ENCODE peak calls at places on chromosomes 5 and 9, in nine cellular contexts. One of them, this sample, is unnamed.

GRCh38 chr5:131545856-131546255 is 89.2 kb downstream of the RAPGEF6 start:
- DNase-seq in bronchial epithelial cell: peak; percentile 73
- DNase-seq in astrocyte of the spinal cord: peak; percentile 36
- DNase-seq in type B pancreatic cell: no peak
- DNase-seq in thyroid gland: no peak
- DNase-seq in ovary: no peak
- DNase-seq in tibial artery: no peak
- DNase-seq in PC-9: no peak
- DNase-seq in foreskin fibroblast: peak; percentile 79
- DNase-seq in this sample: no peak

GRCh38 chr5:59174248-59174844 is 591.5 kb downstream of the RAB3C start:
- DNase-seq in bronchial epithelial cell: peak; percentile 71
- DNase-seq in astrocyte of the spinal cord: peak; percentile 85
- DNase-seq in type B pancreatic cell: no peak
- DNase-seq in thyroid gland: peak; percentile 19
- DNase-seq in ovary: no peak
- DNase-seq in tibial artery: no peak
- DNase-seq in PC-9: peak; percentile 40
- DNase-seq in foreskin fibroblast: peak; percentile 84
- DNase-seq in this sample: peak; percentile 63

GRCh38 chr5:107134931-107135330 is 535.8 kb downstream of the EFNA5 start:
- DNase-seq in bronchial epithelial cell: peak; percentile 30
- DNase-seq in astrocyte of the spinal cord: no peak
- DNase-seq in type B pancreatic cell: no peak
- DNase-seq in thyroid gland: no peak
- DNase-seq in ovary: no peak
- DNase-seq in tibial artery: no peak
- DNase-seq in PC-9: no peak
- DNase-seq in foreskin fibroblast: peak; percentile 16
- DNase-seq in this sample: no peak

GRCh38 chr9:27765266-27765665 is 192.0 kb upstream of the C9orf72 start:
- DNase-seq in bronchial epithelial cell: peak; percentile 68
- DNase-seq in astrocyte of the spinal cord: peak; percentile 48
- DNase-seq in type B pancreatic cell: no peak
- DNase-seq in thyroid gland: no peak
- DNase-seq in ovary: no peak
- DNase-seq in tibial artery: no peak
- DNase-seq in PC-9: no peak
- DNase-seq in foreskin fibroblast: no peak
- DNase-seq in this sample: no peak

GRCh38 chr5:73214921-73215490 is 42.0 kb downstream of the TMEM174 start:
- DNase-seq in bronchial epithelial cell: no peak
- DNase-seq in astrocyte of the spinal cord: no peak
- DNase-seq in type B pancreatic cell: no peak
- DNase-seq in thyroid gland: no peak
- DNase-seq in ovary: no peak
- DNase-seq in tibial artery: no peak
- DNase-seq in PC-9: no peak
- DNase-seq in foreskin fibroblast: no peak
- DNase-seq in this sample: no peak

GRCh38 chr9:126722922-126723806 is 81.7 kb upstream of the ZBTB43 start:
- DNase-seq in bronchial epithelial cell: peak; percentile 27
- DNase-seq in astrocyte of the spinal cord: no peak
- DNase-seq in type B pancreatic cell: no peak
- DNase-seq in thyroid gland: peak; percentile 64
- DNase-seq in ovary: no peak
- DNase-seq in tibial artery: no peak
- DNase-seq in PC-9: no peak
- DNase-seq in foreskin fibroblast: peak; percentile 42
- DNase-seq in this sample: no peak

GRCh38 chr9:128892223-128892892 is 10.4 kb downstream of the LRRC8A start:
- DNase-seq in bronchial epithelial cell: peak; percentile 91
- DNase-seq in astrocyte of the spinal cord: peak; percentile 83
- DNase-seq in type B pancreatic cell: no peak
- DNase-seq in thyroid gland: peak; percentile 86
- DNase-seq in ovary: peak; percentile 94
- DNase-seq in tibial artery: peak; percentile 98
- DNase-seq in PC-9: peak; percentile 94
- DNase-seq in foreskin fibroblast: peak; percentile 99
- DNase-seq in this sample: no peak

GRCh38 chr5:54803381-54804025 is 181.9 kb downstream of the ESM1 start:
- DNase-seq in bronchial epithelial cell: no peak
- DNase-seq in astrocyte of the spinal cord: no peak
- DNase-seq in type B pancreatic cell: no peak
- DNase-seq in thyroid gland: no peak
- DNase-seq in ovary: no peak
- DNase-seq in tibial artery: no peak
- DNase-seq in PC-9: no peak
- DNase-seq in foreskin fibroblast: peak; percentile 44
- DNase-seq in this sample: no peak

GRCh38 chr9:19336166-19336565 is 43.9 kb downstream of the RPS6 start:
- DNase-seq in bronchial epithelial cell: no peak
- DNase-seq in astrocyte of the spinal cord: no peak
- DNase-seq in type B pancreatic cell: no peak
- DNase-seq in thyroid gland: no peak
- DNase-seq in ovary: no peak
- DNase-seq in tibial artery: no peak
- DNase-seq in PC-9: no peak
- DNase-seq in foreskin fibroblast: no peak
- DNase-seq in this sample: no peak

GRCh38 chr5:44652674-44653073 is 156.1 kb upstream of the MRPS30 start:
- DNase-seq in bronchial epithelial cell: no peak
- DNase-seq in astrocyte of the spinal cord: no peak
- DNase-seq in type B pancreatic cell: no peak
- DNase-seq in thyroid gland: no peak
- DNase-seq in ovary: no peak
- DNase-seq in tibial artery: no peak
- DNase-seq in PC-9: no peak
- DNase-seq in foreskin fibroblast: no peak
- DNase-seq in this sample: no peak

GRCh38 chr5:174139623-174140022 is 94.1 kb downstream of the NSG2 start:
- DNase-seq in bronchial epithelial cell: no peak
- DNase-seq in astrocyte of the spinal cord: no peak
- DNase-seq in type B pancreatic cell: no peak
- DNase-seq in thyroid gland: no peak
- DNase-seq in ovary: no peak
- DNase-seq in tibial artery: no peak
- DNase-seq in PC-9: no peak
- DNase-seq in foreskin fibroblast: no peak
- DNase-seq in this sample: no peak

GRCh38 chr5:109852371-109853160 is 162.8 kb downstream of the MAN2A1 start:
- DNase-seq in bronchial epithelial cell: no peak
- DNase-seq in astrocyte of the spinal cord: peak; percentile 66
- DNase-seq in type B pancreatic cell: no peak
- DNase-seq in thyroid gland: peak; percentile 83
- DNase-seq in ovary: no peak
- DNase-seq in tibial artery: no peak
- DNase-seq in PC-9: no peak
- DNase-seq in foreskin fibroblast: peak; percentile 40
- DNase-seq in this sample: no peak

GRCh38 chr9:33140406-33141360 is 26.5 kb downstream of the B4GALT1 start:
- DNase-seq in bronchial epithelial cell: no peak
- DNase-seq in astrocyte of the spinal cord: no peak
- DNase-seq in type B pancreatic cell: no peak
- DNase-seq in thyroid gland: no peak
- DNase-seq in ovary: no peak
- DNase-seq in tibial artery: peak; percentile 44
- DNase-seq in PC-9: no peak
- DNase-seq in foreskin fibroblast: no peak
- DNase-seq in this sample: no peak

GRCh38 chr9:93589688-93590087 is 13.3 kb downstream of the PHF2 start:
- DNase-seq in bronchial epithelial cell: no peak
- DNase-seq in astrocyte of the spinal cord: peak; percentile 26
- DNase-seq in type B pancreatic cell: no peak
- DNase-seq in thyroid gland: peak; percentile 60
- DNase-seq in ovary: no peak
- DNase-seq in tibial artery: peak; percentile 31
- DNase-seq in PC-9: no peak
- DNase-seq in foreskin fibroblast: peak; percentile 77
- DNase-seq in this sample: peak; percentile 31

GRCh38 chr5:28576022-28576421 is 1537.6 kb upstream of the CDH9 start:
- DNase-seq in bronchial epithelial cell: peak; percentile 21
- DNase-seq in astrocyte of the spinal cord: peak; percentile 16
- DNase-seq in type B pancreatic cell: no peak
- DNase-seq in thyroid gland: no peak
- DNase-seq in ovary: no peak
- DNase-seq in tibial artery: no peak
- DNase-seq in PC-9: no peak
- DNase-seq in foreskin fibroblast: no peak
- DNase-seq in this sample: no peak
- TF ChIP-seq CTCF in bronchial epithelial cell: peak; percentile 46
- TF ChIP-seq CTCF in astrocyte of the spinal cord: peak; percentile 51
- TF ChIP-seq CTCF in type B pancreatic cell: peak; percentile 47
- TF ChIP-seq CTCF in thyroid gland: no peak
- TF ChIP-seq CTCF in ovary: no peak
- TF ChIP-seq CTCF in tibial artery: no peak
- TF ChIP-seq CTCF in PC-9: peak; percentile 36
- TF ChIP-seq CTCF in foreskin fibroblast: no peak
- TF ChIP-seq CTCF in this sample: peak; percentile 38

GRCh38 chr9:91424403-91425176 is 958 bp upstream of the NFIL3 start:
- DNase-seq in bronchial epithelial cell: peak; percentile 61
- DNase-seq in astrocyte of the spinal cord: peak; percentile 79
- DNase-seq in type B pancreatic cell: peak; percentile 78
- DNase-seq in thyroid gland: peak; percentile 80
- DNase-seq in ovary: peak; percentile 92
- DNase-seq in tibial artery: peak; percentile 97
- DNase-seq in PC-9: peak; percentile 62
- DNase-seq in foreskin fibroblast: peak; percentile 95
- DNase-seq in this sample: no peak
- TF ChIP-seq CTCF in bronchial epithelial cell: peak; percentile 44
- TF ChIP-seq CTCF in astrocyte of the spinal cord: peak; percentile 22
- TF ChIP-seq CTCF in type B pancreatic cell: no peak
- TF ChIP-seq CTCF in thyroid gland: peak; percentile 25
- TF ChIP-seq CTCF in ovary: peak; percentile 48
- TF ChIP-seq CTCF in tibial artery: peak; percentile 3
- TF ChIP-seq CTCF in PC-9: no peak
- TF ChIP-seq CTCF in foreskin fibroblast: peak; percentile 12
- TF ChIP-seq CTCF in this sample: no peak

GRCh38 chr9:98943682-98944129 is at the start of gene COL15A1:
- DNase-seq in bronchial epithelial cell: no peak
- DNase-seq in astrocyte of the spinal cord: no peak
- DNase-seq in type B pancreatic cell: no peak
- DNase-seq in thyroid gland: no peak
- DNase-seq in ovary: peak; percentile 84
- DNase-seq in tibial artery: peak; percentile 72
- DNase-seq in PC-9: no peak
- DNase-seq in foreskin fibroblast: peak; percentile 67
- DNase-seq in this sample: no peak
- TF ChIP-seq CTCF in bronchial epithelial cell: no peak
- TF ChIP-seq CTCF in astrocyte of the spinal cord: no peak
- TF ChIP-seq CTCF in type B pancreatic cell: no peak
- TF ChIP-seq CTCF in thyroid gland: no peak
- TF ChIP-seq CTCF in ovary: no peak
- TF ChIP-seq CTCF in tibial artery: no peak
- TF ChIP-seq CTCF in PC-9: no peak
- TF ChIP-seq CTCF in foreskin fibroblast: no peak
- TF ChIP-seq CTCF in this sample: no peak

GRCh38 chr9:131856105-131856504 is 116.2 kb upstream of the RAPGEF1 start:
- DNase-seq in bronchial epithelial cell: no peak
- DNase-seq in astrocyte of the spinal cord: no peak
- DNase-seq in type B pancreatic cell: no peak
- DNase-seq in thyroid gland: no peak
- DNase-seq in ovary: no peak
- DNase-seq in tibial artery: no peak
- DNase-seq in PC-9: no peak
- DNase-seq in foreskin fibroblast: no peak
- DNase-seq in this sample: no peak
- TF ChIP-seq CTCF in bronchial epithelial cell: no peak
- TF ChIP-seq CTCF in astrocyte of the spinal cord: peak; percentile 18
- TF ChIP-seq CTCF in type B pancreatic cell: no peak
- TF ChIP-seq CTCF in thyroid gland: no peak
- TF ChIP-seq CTCF in ovary: no peak
- TF ChIP-seq CTCF in tibial artery: no peak
- TF ChIP-seq CTCF in PC-9: no peak
- TF ChIP-seq CTCF in foreskin fibroblast: no peak
- TF ChIP-seq CTCF in this sample: peak; percentile 13

DNA sequence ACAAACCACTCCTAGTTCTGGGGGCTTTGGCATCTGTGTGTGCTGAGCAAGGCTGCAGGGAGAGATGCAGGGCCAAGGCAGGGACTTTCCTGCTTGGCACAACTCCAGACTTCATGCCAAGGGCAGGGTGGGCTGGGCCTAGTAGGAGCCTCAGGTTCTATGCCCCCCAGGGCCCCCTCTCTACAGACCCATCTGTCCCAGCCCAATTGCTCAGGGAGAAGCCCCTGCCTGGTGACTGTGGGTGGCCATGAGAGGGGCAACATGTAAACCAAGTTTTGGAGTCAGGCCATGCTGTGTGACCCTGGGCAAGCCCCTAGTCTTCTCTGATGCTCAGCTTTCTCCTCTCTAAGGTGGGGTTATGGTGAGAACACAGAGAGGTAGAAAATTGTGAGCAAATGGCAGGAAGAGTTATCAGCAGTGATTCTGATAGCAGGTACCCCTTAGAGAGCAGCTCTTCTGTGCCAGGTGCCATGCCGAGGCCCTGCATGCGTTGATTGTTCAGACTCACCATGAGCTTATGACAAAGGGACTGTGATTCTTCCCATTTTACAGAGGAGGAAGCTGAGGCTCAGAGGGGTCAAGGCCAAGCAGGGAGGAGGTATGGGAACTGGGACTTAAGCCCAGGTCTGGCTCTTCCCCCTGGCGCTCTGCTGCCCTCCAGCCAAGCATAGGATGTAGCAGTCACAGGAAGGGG is 5.2 kb downstream of the OLFML2A start:
- DNase-seq in bronchial epithelial cell: no peak
- DNase-seq in astrocyte of the spinal cord: no peak
- DNase-seq in type B pancreatic cell: peak; percentile 48
- DNase-seq in thyroid gland: peak; percentile 29
- DNase-seq in ovary: no peak
- DNase-seq in tibial artery: peak; percentile 52
- DNase-seq in PC-9: no peak
- DNase-seq in foreskin fibroblast: no peak
- DNase-seq in this sample: no peak
- TF ChIP-seq CTCF in bronchial epithelial cell: no peak
- TF ChIP-seq CTCF in astrocyte of the spinal cord: no peak
- TF ChIP-seq CTCF in type B pancreatic cell: no peak
- TF ChIP-seq CTCF in thyroid gland: no peak
- TF ChIP-seq CTCF in ovary: no peak
- TF ChIP-seq CTCF in tibial artery: no peak
- TF ChIP-seq CTCF in PC-9: no peak
- TF ChIP-seq CTCF in foreskin fibroblast: no peak
- TF ChIP-seq CTCF in this sample: no peak